ENCODE peak calls at places on chromosome 2, in four cellular contexts. L is trophoblast cell; Y is CD8-positive, alpha-beta T cell; M is HepG2. A is an unnamed sample. For H3K9me3, the result is how much of the 10 kb centered on the place peaks cover.

GRCh38 chr2:53787255-53787910 is 539 bp downstream of the ERLEC1 start:
- DNase-seq in L (peak), Y (no peak), M (peak), A (peak)

GRCh38 chr2:105866439-105867170 is 121.9 kb downstream of the NCK2 start:
- DNase-seq in L (peak), Y (no peak), M (no peak), A (no peak)

GRCh38 chr2:175126661-175127060 is 41.3 kb downstream of the ATF2 start:
- DNase-seq in L (no peak), Y (no peak), M (no peak), A (no peak)

GRCh38 chr2:113083311-113083710 is 15.5 kb downstream of the IL1F10 start:
- DNase-seq in L (peak), Y (no peak), M (no peak), A (no peak)

GRCh38 chr2:14634885-14635871 is 2.7 kb downstream of the LRATD1 start:
- DNase-seq in L (peak), Y (no peak), M (no peak), A (peak)

GRCh38 chr2:234074751-234075520 is 24.4 kb downstream of the SPP2 start:
- DNase-seq in L (peak), Y (no peak), M (no peak), A (no peak)

GRCh38 chr2:54551123-54551756 is 95.1 kb downstream of the SPTBN1 start:
- DNase-seq in L (peak), Y (no peak), M (no peak), A (no peak)

GRCh38 chr2:240429872-240430491 is 5.5 kb upstream of the GPC1 start:
- DNase-seq in L (peak), Y (no peak), M (peak), A (no peak)

GRCh38 chr2:237691200-237691907 is 64.0 kb downstream of the LRRFIP1 start:
- DNase-seq in L (peak), Y (peak), M (no peak), A (peak)

GRCh38 chr2:31243053-31243452 is 9.1 kb downstream of the EHD3 start:
- DNase-seq in L (no peak), Y (no peak), M (no peak), A (no peak)

GRCh38 chr2:1858733-1859132 is 114.4 kb upstream of the PXDN start:
- DNase-seq in L (no peak), Y (no peak), M (no peak), A (no peak)

GRCh38 chr2:135701442-135701841 is 40.2 kb upstream of the UBXN4 start:
- DNase-seq in L (no peak), Y (no peak), M (no peak), A (no peak)

GRCh38 chr2:240325654-240326031 is 109.8 kb upstream of the GPC1 start:
- DNase-seq in L (no peak), Y (no peak), M (no peak), A (no peak)

GRCh38 chr2:98790221-98790620 is 59.3 kb upstream of the MGAT4A start:
- DNase-seq in L (no peak), Y (no peak), M (no peak), A (no peak)

GRCh38 chr2:206415618-206416243 is 27.6 kb upstream of the ADAM23 start:
- DNase-seq in L (no peak), Y (no peak), M (peak), A (no peak)

GRCh38 chr2:27958711-27959378 is 68.3 kb downstream of the BABAM2 start:
- DNase-seq in L (no peak), Y (no peak), M (no peak), A (no peak)

GRCh38 chr2:27956895-27957294 is 66.4 kb downstream of the BABAM2 start:
- DNase-seq in L (peak), Y (no peak), M (no peak), A (no peak)

GRCh38 chr2:27961997-27962396 is 71.5 kb downstream of the BABAM2 start:
- DNase-seq in L (peak), Y (no peak), M (no peak), A (no peak)

GRCh38 chr2:27960237-27960912 is 69.8 kb downstream of the BABAM2 start:
- DNase-seq in L (no peak), Y (peak), M (no peak), A (peak)

DNA sequence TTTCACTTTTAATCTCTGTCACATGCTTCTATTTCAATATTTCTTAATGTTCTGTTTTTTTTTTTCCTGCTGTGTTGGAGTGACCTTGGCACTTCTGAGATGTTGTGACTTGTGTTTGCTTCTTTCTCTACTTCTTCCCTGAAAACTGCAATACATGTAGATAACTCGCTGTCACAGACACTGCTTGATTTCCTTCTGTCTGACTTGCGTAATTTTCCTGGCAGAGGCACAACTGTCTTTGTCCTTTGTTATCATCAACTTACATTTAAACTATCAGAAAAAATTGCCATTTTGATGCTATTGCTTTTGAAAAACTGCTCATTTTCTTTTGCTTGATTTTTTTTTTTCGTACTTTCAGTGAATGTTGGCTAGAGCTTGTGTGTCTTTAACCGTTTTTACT is 69.0 kb downstream of the BABAM2 start:
- DNase-seq in L (peak), Y (no peak), M (peak), A (peak)
- H3K27ac ChIP-seq in L (no peak), Y (no peak), M (no peak), A (no peak)

GRCh38 chr2:154699560-154699901 is 1.0 kb downstream of the KCNJ3 start:
- DNase-seq in L (no peak), Y (no peak), M (no peak), A (peak)
- H3K9me3 ChIP-seq in L (under half), Y (under half), M (under half), A (under half)

DNA sequence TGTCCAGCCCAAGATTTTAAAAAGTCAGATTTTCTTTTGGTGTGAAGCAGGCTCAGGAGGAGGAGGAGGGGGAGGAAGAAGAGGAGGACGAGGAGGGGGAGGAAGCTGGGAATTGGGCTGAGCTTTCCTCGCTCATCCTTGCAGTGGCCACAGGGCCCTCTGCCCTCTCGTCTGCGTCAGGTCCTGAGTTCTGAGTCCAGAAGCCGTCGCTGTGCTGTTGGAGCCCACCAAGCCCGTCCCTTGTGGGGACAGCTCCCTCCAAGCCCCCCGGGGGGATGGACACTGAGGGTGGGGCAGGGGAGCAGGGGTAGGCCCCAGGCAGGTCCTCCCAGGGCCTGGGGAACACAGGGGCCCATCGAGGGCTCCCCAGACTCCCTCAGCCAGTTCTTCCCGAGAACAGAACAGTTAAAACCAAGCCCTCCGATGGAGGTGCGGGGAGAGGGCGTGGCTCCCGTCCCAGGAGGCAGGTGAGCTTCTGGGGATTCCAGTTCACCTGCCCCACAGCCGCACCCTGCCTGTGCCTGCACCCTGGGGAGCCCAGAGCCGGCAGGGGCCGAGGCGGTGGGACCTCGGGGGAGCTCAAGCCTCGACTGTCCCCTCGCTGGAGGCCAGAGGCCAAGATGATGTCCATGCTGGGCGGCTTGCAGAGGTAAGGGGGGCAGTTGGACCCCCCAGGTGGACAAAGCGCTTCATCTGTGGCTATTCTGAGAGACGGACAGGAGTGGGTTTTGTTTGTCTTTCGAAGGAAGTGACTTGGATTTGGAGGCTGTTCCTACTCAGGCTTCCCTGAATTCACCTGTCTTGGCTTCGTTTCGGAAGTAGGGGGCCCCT is at the start of gene GAL3ST2:
- DNase-seq in L (no peak), Y (no peak), M (no peak), A (no peak)
- H3K27ac ChIP-seq in L (no peak), Y (no peak), M (no peak), A (no peak)

GRCh38 chr2:194610297-194610696 is 1046.7 kb upstream of the SLC39A10 start:
- DNase-seq in L (no peak), Y (no peak), M (no peak), A (no peak)
- H3K9me3 ChIP-seq in L (under half), Y (under half), M (half or more), A (under half)

GRCh38 chr2:181047829-181048228 is 67.4 kb downstream of the UBE2E3 start:
- DNase-seq in L (no peak), Y (no peak), M (no peak), A (no peak)
- H3K27ac ChIP-seq in L (no peak), Y (no peak), M (no peak), A (no peak)

GRCh38 chr2:129709956-129710598 is 269.4 kb upstream of the RAB6C start:
- DNase-seq in L (no peak), Y (no peak), M (no peak), A (no peak)

GRCh38 chr2:129708221-129708967 is 271.1 kb upstream of the RAB6C start:
- DNase-seq in L (no peak), Y (no peak), M (no peak), A (no peak)

GRCh38 chr2:129707800-129708199 is 271.7 kb upstream of the RAB6C start:
- DNase-seq in L (no peak), Y (no peak), M (no peak), A (no peak)

GRCh38 chr2:129710670-129711495 is 268.6 kb upstream of the RAB6C start:
- DNase-seq in L (no peak), Y (no peak), M (no peak), A (no peak)

DNA sequence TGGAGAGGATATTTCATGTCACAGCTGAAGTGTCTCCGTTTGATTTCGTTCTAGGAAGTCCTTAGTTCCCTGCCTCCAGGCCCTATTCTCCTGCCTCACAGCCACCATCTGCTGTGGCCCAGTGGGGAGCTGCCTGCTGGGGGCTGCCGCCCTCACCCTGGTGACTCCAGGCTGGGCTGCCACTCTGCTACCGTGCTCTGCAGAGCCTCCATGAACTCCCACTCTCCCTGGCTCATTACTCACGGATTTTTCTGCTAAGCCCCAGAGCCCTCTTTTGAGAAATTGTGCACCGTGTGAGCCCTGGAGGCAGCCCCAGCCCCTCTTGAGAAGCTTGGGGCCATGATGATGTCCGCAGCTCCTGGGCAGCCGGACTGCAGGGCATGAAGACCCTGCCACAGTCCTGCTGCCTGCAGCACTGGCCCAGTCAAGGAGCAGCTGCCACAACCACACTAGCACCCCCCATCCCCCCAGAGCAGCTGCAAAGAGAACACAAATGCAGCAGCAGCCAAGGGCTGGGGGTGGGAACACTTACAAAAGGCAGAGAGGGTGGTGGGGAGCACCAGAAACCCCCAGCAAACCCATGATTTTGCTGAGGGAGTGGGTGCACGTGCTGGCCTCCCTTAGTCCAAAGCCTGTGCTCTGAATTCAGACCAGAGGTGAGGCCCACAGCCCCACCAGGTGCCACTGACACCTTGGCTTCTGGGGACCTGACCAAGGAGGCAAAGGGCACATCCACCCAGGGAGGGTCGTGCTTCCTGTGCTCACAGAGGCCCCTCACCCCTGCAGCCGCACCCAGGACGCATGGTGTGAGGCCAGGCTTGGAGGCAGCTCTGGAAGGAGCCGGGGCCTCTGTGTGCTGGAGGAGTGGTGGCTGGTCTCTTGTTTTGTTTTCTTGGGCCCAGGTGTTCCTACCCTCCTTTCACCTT is 270.2 kb upstream of the RAB6C start:
- DNase-seq in L (no peak), Y (no peak), M (no peak), A (no peak)
- H3K9me3 ChIP-seq in L (under half), Y (under half), M (under half), A (under half)

DNA sequence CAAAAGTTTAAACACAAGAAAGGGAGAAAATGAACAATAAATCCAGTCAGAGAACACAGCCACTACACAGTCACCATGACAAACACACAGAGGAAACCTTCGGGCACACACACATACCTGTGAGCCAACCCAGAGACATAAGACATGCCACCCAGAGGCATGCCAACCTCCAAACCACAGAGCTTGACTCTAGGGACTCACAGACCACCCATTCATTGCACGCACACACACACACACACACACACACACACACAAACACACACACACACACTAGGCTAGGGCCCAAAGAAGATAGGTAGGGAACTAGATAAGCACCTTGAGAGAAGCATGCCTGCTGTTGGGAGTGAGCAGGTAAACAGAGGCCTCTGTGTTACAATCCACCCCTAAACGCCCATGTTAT is 9.1 kb downstream of the SIX3 start:
- DNase-seq in L (no peak), Y (no peak), M (no peak), A (no peak)
- H3K27ac ChIP-seq in L (no peak), Y (no peak), M (no peak), A (no peak)